ENCODE peak calls at places on chromosome 1, in six cellular contexts. V, H, U, N, C and P are unnamed samples.

GRCh38 chr1:18385239-18385790 is 95.4 kb upstream of the KLHDC7A start:
- DNase-seq in C (peak), N (peak), H (no peak), V (no peak), U (no peak), P (peak)

GRCh38 chr1:204363335-204364114 is 3.8 kb upstream of the PLEKHA6 start:
- DNase-seq in N (peak), V (peak), C (peak), U (peak), H (peak), P (peak)

GRCh38 chr1:151547119-151547899 is 7.2 kb downstream of the TUFT1 start:
- DNase-seq in C (no peak), N (peak), U (peak), V (peak), H (no peak), P (peak)

GRCh38 chr1:232880354-232880753 is 70.1 kb upstream of the NTPCR start:
- DNase-seq in V (no peak), H (no peak), N (no peak), C (no peak), U (peak), P (peak)

GRCh38 chr1:6745073-6745472 is 40.2 kb upstream of the CAMTA1 start:
- DNase-seq in N (no peak), H (no peak), U (no peak), C (no peak), V (no peak), P (no peak)

GRCh38 chr1:245111073-245111472 is 43.7 kb upstream of the KIF26B start:
- DNase-seq in U (no peak), V (no peak), H (no peak), C (no peak), N (no peak), P (no peak)

GRCh38 chr1:228838717-228839500 is 103.6 kb downstream of the RHOU start:
- DNase-seq in N (no peak), H (no peak), U (peak), V (no peak), C (no peak), P (no peak)

GRCh38 chr1:51506537-51506936 is 12.5 kb downstream of the EPS15 start:
- DNase-seq in U (peak), N (no peak), C (peak), V (no peak), H (no peak), P (no peak)

GRCh38 chr1:56097713-56098112 is 481.6 kb downstream of the PLPP3 start:
- DNase-seq in U (no peak), N (no peak), V (no peak), C (no peak), H (no peak), P (no peak)

GRCh38 chr1:8285965-8286364 is 31.9 kb upstream of the SLC45A1 start:
- DNase-seq in C (no peak), V (no peak), U (no peak), H (no peak), N (no peak), P (no peak)

GRCh38 chr1:225651376-225651871 is 1.5 kb downstream of the ENAH start:
- DNase-seq in H (no peak), C (peak), V (no peak), N (no peak), U (peak), P (no peak)

GRCh38 chr1:153355445-153356071 is 2.1 kb upstream of the S100A9 start:
- DNase-seq in U (peak), C (no peak), V (peak), N (no peak), H (peak), P (peak)

GRCh38 chr1:93447481-93448291 is at the start of gene FNBP1L:
- DNase-seq in C (peak), N (peak), H (peak), U (peak), V (peak), P (peak)

GRCh38 chr1:18913065-18913502 is 10.7 kb upstream of the ALDH4A1 start:
- DNase-seq in N (peak), C (peak), U (peak), V (peak), H (peak), P (peak)

GRCh38 chr1:2582401-2582800 is 4.2 kb upstream of the PRXL2B start:
- DNase-seq in N (no peak), H (no peak), C (no peak), U (no peak), V (no peak), P (no peak)

GRCh38 chr1:109873278-109874175 is 37.1 kb upstream of the CSF1 start:
- DNase-seq in V (no peak), N (peak), U (no peak), H (no peak), C (no peak), P (no peak)

GRCh38 chr1:30756545-30757195 is 904 bp downstream of the LAPTM5 start:
- DNase-seq in N (no peak), C (no peak), V (peak), U (peak), H (peak), P (no peak)

GRCh38 chr1:22880174-22880601 is 92.5 kb downstream of the LACTBL1 start:
- DNase-seq in U (peak), N (no peak), V (no peak), H (no peak), C (no peak), P (no peak)

GRCh38 chr1:102434421-102434820 is 437.7 kb upstream of the OLFM3 start:
- DNase-seq in U (peak), C (no peak), N (no peak), V (no peak), H (no peak), P (peak)

GRCh38 chr1:115237507-115237906 is 100.5 kb downstream of the NGF start:
- DNase-seq in C (no peak), V (no peak), N (no peak), U (peak), H (no peak), P (no peak)

GRCh38 chr1:159594581-159594980 is 7.0 kb downstream of the APCS start:
- DNase-seq in H (no peak), V (no peak), U (no peak), N (no peak), C (no peak), P (no peak)

GRCh38 chr1:192654607-192655389 is 18.9 kb downstream of the RGS13 start:
- DNase-seq in C (no peak), V (no peak), N (no peak), U (peak), H (no peak), P (no peak)

GRCh38 chr1:225467193-225468020 is 39.6 kb upstream of the LBR start:
- DNase-seq in U (no peak), V (peak), C (no peak), H (peak), N (no peak), P (no peak)

GRCh38 chr1:200775850-200776249 is 37.2 kb downstream of the CAMSAP2 start:
- DNase-seq in N (no peak), U (peak), C (no peak), H (no peak), V (no peak), P (no peak)

GRCh38 chr1:169041371-169041770 is 65.1 kb upstream of the ATP1B1 start:
- DNase-seq in V (no peak), U (no peak), C (no peak), H (no peak), N (no peak), P (no peak)

GRCh38 chr1:67695963-67696362 is 11.0 kb downstream of the GADD45A start:
- DNase-seq in H (no peak), V (no peak), U (no peak), N (no peak), C (no peak), P (no peak)

GRCh38 chr1:75727571-75727970 is 3.1 kb downstream of the ACADM start:
- DNase-seq in C (peak), V (no peak), U (no peak), N (no peak), H (no peak), P (no peak)

GRCh38 chr1:211579434-211580302 is 707 bp upstream of the SLC30A1 start:
- DNase-seq in H (no peak), V (no peak), N (peak), U (peak), C (no peak), P (peak)

GRCh38 chr1:53946252-53947171 is at the start of gene LRRC42:
- DNase-seq in H (no peak), N (no peak), U (no peak), C (peak), V (no peak), P (no peak)

GRCh38 chr1:169109561-169110134 is 3.2 kb downstream of the ATP1B1 start:
- DNase-seq in V (no peak), C (peak), H (no peak), U (peak), N (peak), P (no peak)

GRCh38 chr1:208242829-208243521 is 1.2 kb downstream of the PLXNA2 start:
- DNase-seq in H (no peak), U (peak), V (no peak), N (no peak), C (peak), P (no peak)

GRCh38 chr1:155889566-155889965 is 21.6 kb downstream of the RIT1 start:
- DNase-seq in H (no peak), U (no peak), N (no peak), V (no peak), C (no peak), P (no peak)

GRCh38 chr1:19179597-19180271 is 30.3 kb downstream of the UBR4 start:
- DNase-seq in C (no peak), V (no peak), U (peak), H (no peak), N (peak), P (no peak)

GRCh38 chr1:236893626-236894545 is 98.8 kb downstream of the MTR start:
- DNase-seq in V (no peak), C (no peak), N (no peak), H (no peak), U (peak), P (no peak)

GRCh38 chr1:101121515-101121914 is 95.9 kb upstream of the DPH5 start:
- DNase-seq in U (no peak), H (no peak), V (no peak), C (no peak), N (no peak), P (no peak)

GRCh38 chr1:212665241-212666115 is 34.2 kb downstream of the BATF3 start:
- DNase-seq in C (peak), H (peak), U (peak), N (peak), V (peak), P (peak)

GRCh38 chr1:156247460-156248322 is at the start of gene PAQR6:
- DNase-seq in C (peak), H (no peak), U (peak), N (no peak), V (no peak), P (peak)

GRCh38 chr1:22952694-22953391 is 19.8 kb downstream of the LACTBL1 start:
- DNase-seq in N (no peak), V (no peak), U (no peak), C (no peak), H (no peak), P (peak)

GRCh38 chr1:245116131-245116530 is 38.7 kb upstream of the KIF26B start:
- DNase-seq in V (peak), C (no peak), N (no peak), U (no peak), H (no peak), P (no peak)

GRCh38 chr1:226447932-226448670 is 40.2 kb upstream of the PARP1 start:
- DNase-seq in C (no peak), H (no peak), V (no peak), N (no peak), U (peak), P (no peak)